ENCODE peak calls at places on chromosomes 16 and 17, in seven cellular contexts. W is small intestine, X is NB4, G is left ventricle myocardium inferior, C is AG04450, B is HAP-1, R is mucosa of descending colon. Y is an unnamed sample.

GRCh38 chr16:89373355-89374110 is 116.8 kb downstream of the ANKRD11 start:
- DNase-seq in G (no peak), X (no peak), R (no peak), B (no peak), W (no peak), C (no peak), Y (peak)

GRCh38 chr17:74231846-74232713 is 18.7 kb downstream of the TTYH2 start:
- DNase-seq in G (no peak), R (no peak), X (no peak), W (no peak), C (no peak), B (no peak), Y (no peak)

GRCh38 chr16:8806272-8806983 is 8.8 kb downstream of the PMM2 start:
- DNase-seq in B (no peak), G (no peak), X (no peak), W (no peak), R (no peak), C (no peak), Y (peak)

GRCh38 chr17:17567631-17568030 is 23.9 kb downstream of the PEMT start:
- DNase-seq in B (no peak), G (peak), R (no peak), W (no peak), C (no peak), X (no peak), Y (peak)

GRCh38 chr17:4072487-4073157 is 70.2 kb downstream of the ZZEF1 start:
- DNase-seq in X (no peak), G (no peak), C (peak), R (no peak), W (no peak), B (no peak), Y (peak)

GRCh38 chr16:74560912-74561311 is 46.0 kb downstream of the GLG1 start:
- DNase-seq in B (no peak), C (no peak), W (no peak), X (no peak), G (peak), R (no peak), Y (no peak)

GRCh38 chr16:73268311-73268997 is 220.5 kb upstream of the ZFHX3 start:
- DNase-seq in G (no peak), C (no peak), X (no peak), B (no peak), W (peak), R (no peak), Y (no peak)

GRCh38 chr16:79146-80054 is 1.4 kb downstream of the MPG start:
- DNase-seq in R (no peak), X (peak), B (no peak), C (no peak), G (no peak), W (no peak), Y (peak)

GRCh38 chr17:39027440-39028035 is 60.3 kb upstream of the FBXO47 start:
- DNase-seq in X (no peak), G (peak), R (no peak), B (no peak), C (no peak), W (peak), Y (no peak)

GRCh38 chr17:48037036-48037881 is at the start of gene COPZ2:
- DNase-seq in R (peak), X (no peak), B (no peak), C (no peak), G (peak), W (peak), Y (peak)

GRCh38 chr17:76198702-76199101 is 41.6 kb downstream of the RNF157 start:
- DNase-seq in G (no peak), R (no peak), C (no peak), X (no peak), W (no peak), B (no peak), Y (no peak)

GRCh38 chr17:76199466-76199865 is 40.8 kb downstream of the RNF157 start:
- DNase-seq in C (no peak), R (no peak), W (no peak), B (no peak), G (no peak), X (no peak), Y (no peak)

GRCh38 chr17:76197911-76198310 is 42.4 kb downstream of the RNF157 start:
- DNase-seq in C (no peak), B (no peak), G (peak), W (no peak), R (no peak), X (no peak), Y (no peak)

GRCh38 chr17:76195281-76196096 is 44.8 kb downstream of the RNF157 start:
- DNase-seq in G (no peak), X (no peak), C (no peak), B (no peak), W (no peak), R (no peak), Y (no peak)

DNA sequence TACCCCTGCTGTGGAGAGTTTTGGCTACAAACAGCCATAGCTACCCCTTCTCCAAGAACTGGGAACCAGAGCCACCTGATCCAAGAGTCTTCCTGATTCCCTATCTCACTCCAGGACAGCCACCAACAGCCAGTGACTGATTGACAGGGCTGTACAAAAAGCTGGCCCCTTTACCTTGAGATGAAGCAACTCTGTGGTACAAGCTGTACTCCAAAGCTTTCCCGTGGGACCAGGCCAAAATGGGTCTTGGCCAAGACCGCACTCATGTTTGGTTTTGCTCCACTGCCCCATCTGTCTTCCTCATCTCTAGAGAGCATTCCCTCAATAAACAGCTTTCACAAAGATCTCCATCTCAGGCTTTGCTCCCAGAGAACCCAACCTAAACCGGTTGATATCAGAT is 43.6 kb downstream of the RNF157 start:
- DNase-seq in B (no peak), X (peak), R (peak), C (no peak), G (peak), W (no peak), Y (no peak)
- H3K4me3 ChIP-seq in B (no peak), X (no peak), R (no peak), C (no peak), G (no peak), W (no peak), Y (no peak)

GRCh38 chr17:42657824-42658588 is 1.1 kb upstream of the TUBG2 start:
- DNase-seq in R (no peak), W (no peak), B (no peak), C (no peak), G (no peak), X (no peak), Y (no peak)
- H3K4me3 ChIP-seq in R (no peak), W (no peak), B (no peak), C (no peak), G (no peak), X (no peak), Y (no peak)

GRCh38 chr17:29209073-29209472 is 28.9 kb upstream of the MYO18A start:
- DNase-seq in B (no peak), X (no peak), C (no peak), R (no peak), W (no peak), G (no peak), Y (no peak)
- H3K4me3 ChIP-seq in B (no peak), X (no peak), C (no peak), R (no peak), W (no peak), G (no peak), Y (no peak)

GRCh38 chr16:67158637-67159600 is 790 bp downstream of the TRADD start:
- DNase-seq in R (peak), W (peak), C (no peak), X (no peak), G (peak), B (peak), Y (no peak)

GRCh38 chr16:67163164-67163902 is 1.2 kb upstream of the HSF4 start:
- DNase-seq in R (peak), W (no peak), B (no peak), X (no peak), C (no peak), G (peak), Y (peak)

GRCh38 chr16:67162439-67163163 is 1.9 kb upstream of the HSF4 start:
- DNase-seq in X (no peak), R (no peak), G (no peak), B (no peak), C (no peak), W (no peak), Y (no peak)

GRCh38 chr16:67163903-67164558 is 514 bp upstream of the HSF4 start:
- DNase-seq in G (no peak), W (no peak), B (no peak), R (no peak), X (no peak), C (no peak), Y (peak)

DNA sequence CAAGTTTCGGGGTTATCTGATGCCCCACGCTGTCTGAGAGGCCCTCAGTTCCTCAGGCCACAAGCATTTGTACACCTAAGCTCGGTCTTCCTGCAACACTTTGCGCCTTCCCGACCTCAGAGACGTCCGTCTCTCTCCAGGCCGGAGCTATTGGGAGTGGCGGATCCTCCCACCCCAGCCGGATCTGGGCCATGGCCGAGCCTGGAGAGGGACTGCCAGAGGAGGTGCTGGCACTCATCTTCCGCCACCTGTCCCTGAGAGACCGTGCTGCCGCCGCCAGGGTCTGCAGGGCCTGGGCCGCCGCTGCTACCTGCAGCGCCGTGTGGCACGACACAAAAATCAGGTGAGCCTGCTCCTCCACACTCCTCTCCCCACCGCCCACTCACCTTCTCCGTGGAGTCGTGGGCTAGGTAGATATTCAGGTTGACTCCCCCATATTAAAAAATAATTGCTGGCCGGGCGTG is 1.9 kb downstream of the FBXL8 start:
- DNase-seq in C (no peak), W (no peak), G (peak), R (no peak), X (no peak), B (no peak), Y (no peak)
- H3K4me3 ChIP-seq in C (peak), W (no peak), G (peak), R (no peak), X (no peak), B (no peak), Y (peak)

DNA sequence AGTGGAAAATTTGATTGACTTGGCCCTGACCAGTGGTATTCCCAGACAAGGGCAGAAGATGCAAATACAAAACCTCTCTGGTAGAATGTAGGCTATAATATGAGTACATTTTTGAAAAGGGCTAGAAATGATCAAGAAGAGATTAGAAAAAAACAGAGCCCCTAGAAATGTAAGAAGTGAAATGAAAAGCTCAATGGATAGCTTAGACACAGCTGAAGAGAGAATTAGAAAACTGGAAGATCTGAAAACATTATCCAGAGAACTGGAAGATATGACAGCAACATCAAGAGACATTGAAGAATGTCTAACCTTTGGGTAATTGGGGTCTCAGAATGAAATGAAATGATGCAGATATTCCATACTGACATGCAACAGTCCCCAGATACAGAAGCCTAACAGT is 105.2 kb upstream of the ZNF750 start:
- DNase-seq in R (no peak), W (no peak), X (no peak), G (no peak), C (no peak), B (no peak), Y (no peak)
- H3K4me3 ChIP-seq in R (no peak), W (no peak), X (no peak), G (no peak), C (no peak), B (no peak), Y (no peak)

DNA sequence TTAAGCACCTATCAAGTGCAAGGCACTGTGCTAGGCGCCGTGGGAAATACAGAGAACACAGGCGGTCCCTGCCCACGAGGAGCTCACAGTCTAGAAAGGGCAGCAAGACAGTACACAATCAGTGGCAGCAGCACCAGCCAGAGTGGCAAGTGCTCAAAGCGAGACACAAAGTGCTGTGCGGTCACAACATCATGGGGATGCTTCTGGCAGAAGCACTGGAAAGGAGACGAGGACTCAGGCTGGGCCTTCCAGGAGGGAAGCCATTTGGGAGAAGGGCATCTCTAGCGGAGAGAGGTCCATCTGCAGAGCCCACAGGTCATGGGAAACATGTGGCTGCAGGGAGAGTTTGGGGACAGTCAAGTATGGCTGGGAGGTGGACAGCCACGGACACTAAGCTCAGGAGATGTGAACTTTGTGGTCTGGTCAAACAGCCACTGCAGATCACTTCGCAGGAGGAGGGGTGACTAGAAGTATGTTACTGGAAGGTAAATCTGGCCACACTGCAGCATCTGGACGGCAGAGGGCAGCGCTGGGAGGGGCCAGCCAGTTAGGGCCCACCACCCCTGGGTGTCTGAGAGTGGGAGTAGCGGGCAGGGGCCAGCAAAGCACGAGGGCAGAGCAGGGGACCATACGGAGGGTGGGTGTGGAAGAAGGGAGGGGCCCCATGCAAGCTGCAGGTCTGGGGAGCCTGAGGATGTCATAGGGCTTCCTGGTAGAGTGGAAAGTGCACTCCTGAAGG is 71.1 kb downstream of the N4BP1 start:
- DNase-seq in X (no peak), B (no peak), W (no peak), G (no peak), R (no peak), C (no peak), Y (no peak)
- H3K4me3 ChIP-seq in X (no peak), B (no peak), W (no peak), G (no peak), R (no peak), C (no peak), Y (no peak)

GRCh38 chr17:59423137-59423703 is 91.8 kb downstream of the YPEL2 start:
- DNase-seq in R (no peak), C (no peak), G (peak), W (peak), B (no peak), X (no peak), Y (peak)

GRCh38 chr17:59423903-59424302 is 92.4 kb downstream of the YPEL2 start:
- DNase-seq in C (no peak), R (no peak), G (no peak), X (no peak), B (no peak), W (no peak), Y (no peak)

GRCh38 chr17:59424331-59424730 is 92.9 kb downstream of the YPEL2 start:
- DNase-seq in B (no peak), G (no peak), C (no peak), R (no peak), W (no peak), X (no peak), Y (no peak)

GRCh38 chr17:59426031-59426430 is 94.6 kb downstream of the YPEL2 start:
- DNase-seq in X (no peak), C (no peak), W (no peak), R (no peak), G (no peak), B (no peak), Y (no peak)

GRCh38 chr17:59425085-59425901 is 93.8 kb downstream of the YPEL2 start:
- DNase-seq in C (no peak), X (no peak), W (no peak), G (peak), B (no peak), R (no peak), Y (peak)
- H3K4me3 ChIP-seq in C (no peak), X (no peak), W (no peak), G (peak), B (no peak), R (no peak), Y (no peak)

DNA sequence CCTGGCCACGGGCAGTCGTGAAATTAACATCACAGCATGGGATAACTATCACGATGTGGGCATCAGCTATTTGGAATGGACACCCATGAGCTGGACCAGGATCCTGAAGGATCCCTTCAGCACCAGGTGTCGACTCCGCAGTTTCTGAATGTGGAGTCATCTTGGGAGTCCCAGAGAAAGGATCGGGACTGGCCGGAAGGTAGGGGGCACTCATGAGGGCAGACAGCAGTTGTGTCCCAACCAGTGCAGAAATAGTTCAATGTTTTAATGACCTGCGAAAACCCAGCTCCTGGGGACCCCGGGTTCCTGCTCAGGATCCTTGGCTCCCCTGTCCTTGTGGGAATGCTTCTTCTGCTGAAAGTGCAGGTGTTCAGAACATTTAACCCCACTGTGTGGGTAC is 154.9 kb downstream of the SALL1 start:
- DNase-seq in G (no peak), C (no peak), B (no peak), X (no peak), W (no peak), R (no peak), Y (no peak)
- H3K4me3 ChIP-seq in G (no peak), C (no peak), B (no peak), X (no peak), W (no peak), R (no peak), Y (no peak)

GRCh38 chr16:11632455-11632921 is 35.8 kb upstream of the SNN start:
- DNase-seq in W (no peak), C (peak), X (no peak), B (no peak), G (peak), R (peak), Y (peak)
- H3K4me3 ChIP-seq in W (no peak), C (no peak), X (no peak), B (no peak), G (no peak), R (no peak), Y (no peak)

GRCh38 chr17:78225088-78225865 is 6.2 kb upstream of the TMEM235 start:
- DNase-seq in R (no peak), X (no peak), W (no peak), G (no peak), C (no peak), B (no peak), Y (no peak)

GRCh38 chr17:78223061-78223460 is 8.4 kb upstream of the TMEM235 start:
- DNase-seq in B (no peak), G (no peak), R (no peak), C (no peak), W (no peak), X (no peak), Y (no peak)

GRCh38 chr17:78226055-78226751 is 5.2 kb upstream of the TMEM235 start:
- DNase-seq in C (no peak), G (no peak), R (no peak), W (no peak), X (no peak), B (no peak), Y (no peak)

GRCh38 chr17:78223765-78224164 is 7.7 kb upstream of the TMEM235 start:
- DNase-seq in G (no peak), R (no peak), C (no peak), W (no peak), X (no peak), B (no peak), Y (no peak)

DNA sequence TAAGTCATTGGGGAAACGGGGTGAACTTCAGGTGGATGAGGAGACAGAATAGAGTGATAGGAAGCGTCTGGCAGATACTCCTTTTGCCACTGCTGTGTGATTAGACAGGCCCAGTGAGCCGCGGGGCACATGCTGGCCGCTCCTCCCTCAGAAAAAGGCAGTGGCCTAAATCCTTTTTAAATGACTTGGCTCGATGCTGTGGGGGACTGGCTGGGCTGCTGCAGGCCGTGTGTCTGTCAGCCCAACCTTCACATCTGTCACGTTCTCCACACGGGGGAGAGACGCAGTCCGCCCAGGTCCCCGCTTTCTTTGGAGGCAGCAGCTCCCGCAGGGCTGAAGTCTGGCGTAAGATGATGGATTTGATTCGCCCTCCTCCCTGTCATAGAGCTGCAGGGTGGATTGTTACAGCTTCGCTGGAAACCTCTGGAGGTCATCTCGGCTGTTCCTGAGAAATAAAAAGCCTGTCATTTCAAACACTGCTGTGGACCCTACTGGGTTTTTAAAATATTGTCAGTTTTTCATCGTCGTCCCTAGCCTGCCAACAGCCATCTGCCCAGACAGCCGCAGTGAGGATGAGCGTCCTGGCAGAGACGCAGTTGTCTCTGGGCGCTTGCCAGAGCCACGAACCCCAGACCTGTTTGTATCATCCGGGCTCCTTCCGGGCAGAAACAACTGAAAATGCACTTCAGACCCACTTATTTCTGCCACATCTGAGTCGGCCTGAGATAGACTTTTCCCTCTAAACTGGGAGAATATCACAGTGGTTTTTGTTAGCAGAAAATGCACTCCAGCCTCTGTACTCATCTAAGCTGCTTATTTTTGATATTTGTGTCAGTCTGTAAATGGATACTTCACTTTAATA is 7.0 kb upstream of the TMEM235 start:
- DNase-seq in B (no peak), R (no peak), G (no peak), W (no peak), X (no peak), C (no peak), Y (no peak)
- H3K4me3 ChIP-seq in B (no peak), R (no peak), G (no peak), W (no peak), X (no peak), C (no peak), Y (no peak)